ENCODE peak calls at places on chromosomes 16 and 17, in five cellular contexts. S, Y, E, A and Z are unnamed samples.

GRCh38 chr17:9702916-9703780 is 57.8 kb downstream of the USP43 start:
- DNase-seq in S (no peak), A (no peak), Y (no peak), E (no peak), Z (no peak)

GRCh38 chr17:44170499-44171201 is at the start of gene ASB16:
- DNase-seq in A (no peak), Y (no peak), E (no peak), S (peak; percentile 55), Z (peak; percentile 48)

GRCh38 chr16:78323315-78323714 is 223.9 kb downstream of the WWOX start:
- DNase-seq in S (no peak), Y (no peak), A (no peak), E (no peak), Z (no peak)

GRCh38 chr16:70704586-70704985 is 18.7 kb upstream of the MTSS2 start:
- DNase-seq in Y (no peak), E (no peak), S (no peak), A (no peak), Z (no peak)

GRCh38 chr16:86576591-86577313 is 1.6 kb upstream of the FOXL1 start:
- DNase-seq in S (no peak), Y (no peak), E (no peak), A (no peak), Z (no peak)

GRCh38 chr17:82322526-82323453 is 5.4 kb upstream of the CD7 start:
- DNase-seq in S (no peak), E (no peak), A (no peak), Y (no peak), Z (no peak)

GRCh38 chr16:25289466-25289865 is 31.8 kb upstream of the ZKSCAN2 start:
- DNase-seq in E (no peak), A (no peak), Y (no peak), S (no peak), Z (no peak)

GRCh38 chr16:20866792-20867191 is 33.4 kb downstream of the DCUN1D3 start:
- DNase-seq in Y (no peak), S (no peak), A (no peak), E (no peak), Z (no peak)

GRCh38 chr16:73921295-73921694 is 375.3 kb upstream of the PSMD7 start:
- DNase-seq in E (no peak), A (no peak), Y (no peak), S (no peak), Z (no peak)
- TF ChIP-seq MXI1 in E (no peak), A (no peak), Y (no peak), S (no peak), Z (no peak)

GRCh38 chr16:53285236-53285635 is 149.0 kb upstream of the RBL2 start:
- DNase-seq in A (no peak), E (no peak), Y (no peak), S (no peak), Z (no peak)

GRCh38 chr16:53281280-53281679 is 153.0 kb upstream of the RBL2 start:
- DNase-seq in Y (no peak), A (no peak), E (no peak), S (no peak), Z (no peak)

GRCh38 chr16:53282328-53282727 is 151.9 kb upstream of the RBL2 start:
- DNase-seq in S (no peak), Y (no peak), E (no peak), A (no peak), Z (no peak)

GRCh38 chr16:53281859-53282258 is 152.4 kb upstream of the RBL2 start:
- DNase-seq in E (no peak), A (no peak), S (no peak), Y (no peak), Z (no peak)

DNA sequence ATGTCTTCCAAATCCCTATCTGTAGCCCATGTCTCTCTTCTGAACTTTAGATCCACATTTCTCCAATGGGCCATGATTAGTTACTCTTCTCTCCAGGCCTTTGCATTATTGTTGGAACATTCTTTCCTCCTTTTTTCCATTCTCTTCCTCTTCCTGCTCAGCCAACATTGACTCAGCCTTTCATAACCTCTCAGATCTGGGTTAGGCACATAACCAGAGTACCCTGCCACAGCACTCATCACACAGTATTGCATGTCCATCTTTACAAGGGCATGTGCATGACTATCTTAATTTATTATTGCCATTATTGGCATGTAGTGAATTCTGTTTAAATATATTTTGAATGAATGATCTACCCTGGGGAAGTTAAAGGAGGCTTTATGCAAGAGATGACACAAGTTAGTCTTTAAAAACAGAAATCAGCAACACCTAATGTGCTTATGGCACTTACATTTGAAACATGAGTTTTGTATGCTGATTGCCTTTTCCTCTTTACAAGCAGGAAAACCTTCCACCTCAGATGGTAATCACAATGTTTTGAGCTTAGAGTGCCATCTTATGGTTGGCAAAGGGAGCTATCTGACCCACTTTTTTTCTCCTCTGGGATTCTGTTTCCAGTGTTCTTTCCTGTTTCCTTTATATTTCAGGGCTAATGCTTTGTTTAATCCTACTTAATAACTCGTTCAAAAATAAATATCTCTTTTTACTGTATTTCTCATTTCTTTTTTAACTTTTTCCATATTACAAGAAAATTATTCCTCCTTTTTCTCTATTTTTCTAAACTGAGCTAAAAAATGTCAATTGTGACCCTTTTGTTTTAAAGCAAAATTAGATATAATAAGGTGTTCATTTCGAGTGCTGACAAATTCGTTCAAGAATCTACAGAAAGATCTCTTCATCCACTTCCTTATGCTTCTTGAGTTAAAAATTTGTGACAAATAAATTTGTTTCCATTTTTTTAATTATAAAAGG is 151.0 kb upstream of the RBL2 start:
- DNase-seq in A (peak; percentile 3), S (peak; percentile 49), E (peak; percentile 55), Y (peak; percentile 22), Z (peak; percentile 51)
- H3K9ac ChIP-seq in A (no peak overlapping the region), S (no peak overlapping the region), E (no peak overlapping the region), Y (no peak overlapping the region), Z (no peak overlapping the region)

GRCh38 chr16:27208809-27209208 is 5.5 kb downstream of the KDM8 start:
- DNase-seq in E (no peak), Y (no peak), S (no peak), A (no peak), Z (no peak)

GRCh38 chr16:27205436-27206065 is 2.2 kb downstream of the KDM8 start:
- DNase-seq in E (no peak), A (no peak), S (no peak), Y (no peak), Z (no peak)

GRCh38 chr16:27209591-27209990 is 6.3 kb downstream of the KDM8 start:
- DNase-seq in A (no peak), S (no peak), Y (no peak), E (no peak), Z (no peak)

GRCh38 chr16:27210174-27210573 is 6.8 kb downstream of the KDM8 start:
- DNase-seq in Y (no peak), A (no peak), S (no peak), E (no peak), Z (no peak)

GRCh38 chr16:27208081-27208692 is 4.9 kb downstream of the KDM8 start:
- DNase-seq in A (no peak), E (no peak), Y (no peak), S (no peak), Z (no peak)
- TF ChIP-seq MXI1 in A (no peak), E (no peak), Y (no peak), S (no peak), Z (no peak)

DNA sequence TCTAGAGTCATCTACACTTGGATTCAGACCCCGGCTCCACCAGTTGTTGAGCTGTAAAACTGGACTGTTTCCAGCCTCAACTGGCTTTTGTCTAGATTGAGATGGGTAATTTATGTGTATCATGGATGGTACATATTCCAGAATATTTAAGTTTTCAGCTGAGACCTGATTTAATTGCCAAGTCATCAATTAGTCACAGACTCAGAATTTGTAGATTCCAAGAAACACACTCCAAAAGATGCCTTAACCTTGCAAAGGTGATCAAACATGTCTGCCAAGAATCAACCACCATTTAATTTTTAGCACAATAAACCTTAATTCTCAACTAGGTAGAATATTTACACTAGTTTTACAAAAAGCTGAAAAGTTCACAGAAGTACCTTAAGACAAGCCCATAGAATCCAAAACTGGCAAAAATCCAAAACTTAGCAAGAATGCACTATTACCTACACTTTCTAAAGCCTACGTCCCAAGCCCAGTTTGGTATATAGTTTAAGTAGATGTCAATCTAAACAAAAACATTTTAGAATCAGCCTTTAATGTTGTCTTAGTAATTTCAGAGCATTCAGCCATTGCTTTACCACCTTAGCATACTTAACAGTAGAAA is 17.7 kb downstream of the SIAH1 start:
- DNase-seq in A (no peak), Y (no peak), S (no peak), E (no peak), Z (no peak)
- H3K9ac ChIP-seq in A (peak overlapping the region; percentile 69), Y (no peak overlapping the region), S (no peak overlapping the region), E (no peak overlapping the region), Z (no peak overlapping the region)

GRCh38 chr17:39027440-39028035 is 60.3 kb upstream of the FBXO47 start:
- DNase-seq in S (no peak), E (no peak), Y (no peak), A (no peak), Z (peak; percentile 48)
- TF ChIP-seq MXI1 in S (no peak), E (no peak), Y (no peak), A (no peak), Z (no peak)

GRCh38 chr16:68074850-68075249 is 10.3 kb upstream of the NFATC3 start:
- DNase-seq in S (no peak), E (no peak), Y (no peak), A (peak; percentile 95), Z (no peak)
- H3K9ac ChIP-seq in S (no peak overlapping the region), E (no peak overlapping the region), Y (no peak overlapping the region), A (peak overlapping the region; percentile 15), Z (no peak overlapping the region)

DNA sequence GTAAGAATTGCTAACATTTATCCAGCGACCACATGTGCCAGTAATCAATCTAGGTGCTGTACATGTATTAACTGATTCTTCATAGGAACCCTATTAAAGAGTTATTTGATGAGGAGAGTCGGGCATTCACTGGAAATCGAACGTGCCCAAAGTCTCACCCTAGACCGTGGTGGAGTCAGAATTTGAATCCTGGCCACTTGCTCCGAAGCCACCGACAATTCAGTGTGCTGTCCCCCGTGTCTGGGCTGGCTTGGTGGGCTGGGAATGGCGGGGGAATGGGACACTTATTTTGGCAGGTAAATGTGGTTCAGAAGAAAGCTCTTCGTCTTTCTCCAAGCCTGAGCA is 707 bp upstream of the KSR1 start:
- DNase-seq in E (no peak), A (no peak), Y (no peak), S (no peak), Z (no peak)
- TF ChIP-seq MXI1 in E (no peak), A (no peak), Y (no peak), S (no peak), Z (no peak)

DNA sequence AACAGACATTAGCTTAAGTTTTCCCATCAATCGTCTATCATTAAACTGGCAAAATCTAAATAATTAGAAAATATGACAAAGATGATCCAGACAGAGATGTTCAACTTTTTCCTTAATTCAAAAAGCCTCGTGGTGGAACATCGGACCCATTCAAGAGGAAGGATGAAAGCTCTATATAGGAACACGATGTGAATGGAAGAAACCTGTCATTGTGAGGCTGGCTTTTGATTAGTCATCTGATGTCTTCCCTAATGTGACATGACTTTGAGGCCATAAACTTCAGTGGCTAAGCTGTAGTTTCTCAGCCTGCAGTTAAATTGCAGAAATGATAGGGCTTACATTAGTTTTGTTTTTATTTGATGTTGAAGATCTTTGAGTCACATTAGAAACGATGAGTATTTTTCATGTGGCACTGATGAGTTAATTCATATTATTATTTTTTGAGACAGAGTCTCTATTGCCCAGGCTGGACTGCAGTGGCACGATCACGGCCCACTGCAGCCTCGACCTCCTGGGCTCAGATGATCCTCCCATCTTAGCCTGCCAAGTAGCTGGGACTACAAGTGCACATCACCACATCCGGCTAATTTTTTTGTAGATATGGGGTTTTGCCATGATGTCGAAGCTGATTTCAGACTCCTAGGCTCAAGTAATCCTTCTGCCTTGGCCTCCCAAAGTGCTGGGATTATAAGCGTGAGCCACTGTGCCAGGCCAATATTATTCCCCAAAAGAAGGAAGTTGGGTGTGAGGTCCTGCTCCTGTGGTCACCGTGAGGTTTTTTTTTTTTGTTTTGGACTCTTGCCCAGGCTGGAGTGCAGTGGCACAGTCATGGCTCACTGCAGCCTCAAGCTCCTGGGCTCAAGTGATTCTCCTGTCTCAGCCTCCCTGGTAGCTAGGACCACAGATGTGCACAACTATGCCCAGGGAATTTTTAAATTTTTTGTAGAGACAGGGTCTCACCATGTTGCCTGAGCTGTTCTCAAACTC is 1.3 kb downstream of the AMZ2 start:
- DNase-seq in E (no peak), S (no peak), A (no peak), Y (peak; percentile 18), Z (no peak)
- H3K9ac ChIP-seq in E (peak overlapping the region; percentile 86), S (peak overlapping the region; percentile 93), A (peak overlapping the region; percentile 83), Y (no peak overlapping the region), Z (peak overlapping the region; percentile 74)